ENCODE peak calls at places on chromosomes 5 and 9, in seven cellular contexts. U, G, R, M, Z, O and B are unnamed samples.

GRCh38 chr5:134249469-134250379 is 23.9 kb upstream of the PPP2CA start:
- DNase-seq in O (no peak), M (no peak), G (no peak), U (peak), Z (no peak), R (no peak), B (no peak)

GRCh38 chr5:120124031-120124430 is 340.1 kb upstream of the PRR16 start:
- DNase-seq in R (no peak), M (no peak), Z (no peak), O (no peak), G (no peak), U (no peak), B (no peak)

GRCh38 chr9:86822006-86822405 is 125.3 kb downstream of the GAS1 start:
- DNase-seq in M (no peak), R (no peak), Z (no peak), O (no peak), U (no peak), G (no peak), B (no peak)

GRCh38 chr9:116390306-116391228 is 237.0 kb downstream of the PAPPA start:
- DNase-seq in M (no peak), G (no peak), U (no peak), R (no peak), Z (no peak), O (no peak), B (no peak)

GRCh38 chr5:35041251-35041650 is 6.5 kb downstream of the AGXT2 start:
- DNase-seq in G (no peak), O (no peak), U (no peak), M (no peak), Z (no peak), R (no peak), B (no peak)

GRCh38 chr5:17359451-17359965 is 138.5 kb upstream of the TAF11L2 start:
- DNase-seq in M (no peak), U (no peak), Z (no peak), G (no peak), R (no peak), O (no peak), B (no peak)

GRCh38 chr9:89363921-89364663 is 45.8 kb downstream of the SECISBP2 start:
- DNase-seq in M (no peak), O (no peak), R (no peak), Z (no peak), G (no peak), U (no peak), B (no peak)

GRCh38 chr5:180394031-180394636 is 41.0 kb upstream of the GFPT2 start:
- DNase-seq in G (no peak), Z (no peak), M (no peak), R (no peak), O (peak), U (no peak), B (no peak)

GRCh38 chr5:159316519-159317383 is 13.5 kb downstream of the IL12B start:
- DNase-seq in M (peak), Z (no peak), G (peak), R (no peak), U (peak), O (peak), B (no peak)

GRCh38 chr5:148837383-148837782 is 11.0 kb downstream of the ADRB2 start:
- DNase-seq in G (no peak), U (no peak), Z (no peak), O (no peak), R (no peak), M (no peak), B (no peak)

GRCh38 chr9:70588381-70588780 is 173.9 kb upstream of the KLF9 start:
- DNase-seq in R (no peak), O (no peak), Z (no peak), U (no peak), G (no peak), M (no peak), B (no peak)

GRCh38 chr5:56751914-56752313 is 63.4 kb upstream of the MAP3K1 start:
- DNase-seq in R (no peak), M (no peak), G (no peak), Z (no peak), U (no peak), O (no peak), B (no peak)

GRCh38 chr9:85200726-85201402 is 531.3 kb downstream of the NTRK2 start:
- DNase-seq in U (peak), O (no peak), Z (peak), M (no peak), R (no peak), G (no peak), B (no peak)

GRCh38 chr9:88925471-88925870 is 65.8 kb upstream of the S1PR3 start:
- DNase-seq in G (no peak), U (no peak), Z (no peak), R (no peak), O (no peak), M (no peak), B (no peak)

GRCh38 chr5:37054391-37054790 is 177.8 kb downstream of the NIPBL start:
- DNase-seq in Z (no peak), U (no peak), G (no peak), M (no peak), R (no peak), O (no peak), B (no peak)

GRCh38 chr9:90504486-90504885 is 138.1 kb downstream of the DIRAS2 start:
- DNase-seq in Z (no peak), U (no peak), O (no peak), M (no peak), R (no peak), G (peak), B (no peak)

GRCh38 chr9:127943746-127944145 is 6.1 kb upstream of the DPM2 start:
- DNase-seq in U (peak), M (peak), G (peak), O (peak), Z (peak), R (peak), B (peak)

GRCh38 chr9:84699897-84700395 is 30.4 kb downstream of the NTRK2 start:
- DNase-seq in M (no peak), U (no peak), Z (no peak), O (no peak), R (no peak), G (no peak), B (no peak)

GRCh38 chr9:127975376-127976315 is 5.1 kb downstream of the EEIG1 start:
- DNase-seq in Z (no peak), R (no peak), U (no peak), M (no peak), O (no peak), G (no peak), B (no peak)

GRCh38 chr9:135077497-135078200 is 9.8 kb upstream of the OLFM1 start:
- DNase-seq in Z (peak), M (peak), R (no peak), U (peak), O (peak), G (no peak), B (no peak)

GRCh38 chr9:35918780-35919179 is 9.5 kb downstream of the SPAAR start:
- DNase-seq in R (no peak), U (no peak), O (no peak), G (no peak), Z (no peak), M (no peak), B (no peak)

GRCh38 chr9:36721846-36722588 is 149.3 kb downstream of the MELK start:
- DNase-seq in U (no peak), R (no peak), G (no peak), M (no peak), O (no peak), Z (no peak), B (no peak)

GRCh38 chr9:128057724-128058409 is 9.3 kb downstream of the NAIF1 start:
- DNase-seq in M (no peak), G (no peak), U (no peak), O (no peak), R (no peak), Z (no peak), B (no peak)

GRCh38 chr9:70534471-70534870 is 120.0 kb upstream of the KLF9 start:
- DNase-seq in G (no peak), U (no peak), M (no peak), Z (no peak), O (no peak), R (no peak), B (no peak)

GRCh38 chr5:68093455-68094159 is 121.9 kb upstream of the PIK3R1 start:
- DNase-seq in M (no peak), O (no peak), R (no peak), Z (no peak), U (no peak), G (no peak), B (no peak)

GRCh38 chr5:59943721-59944120 is 50.2 kb upstream of the PDE4D start:
- DNase-seq in Z (no peak), G (no peak), M (no peak), O (no peak), U (no peak), R (no peak), B (no peak)

GRCh38 chr9:92749071-92749933 is 15.3 kb downstream of the BICD2 start:
- DNase-seq in U (no peak), R (no peak), G (no peak), Z (no peak), M (no peak), O (peak), B (no peak)

GRCh38 chr9:77218612-77219011 is 41.3 kb downstream of the VPS13A start:
- DNase-seq in O (no peak), U (peak), G (no peak), M (no peak), Z (no peak), R (no peak), B (no peak)

GRCh38 chr9:112764344-112764743 is 13.8 kb downstream of the SNX30 start:
- DNase-seq in G (no peak), O (no peak), M (peak), Z (no peak), R (no peak), U (no peak), B (no peak)

GRCh38 chr5:76763136-76763535 is 47.2 kb downstream of the F2R start:
- DNase-seq in G (peak), U (no peak), Z (no peak), O (no peak), R (no peak), M (no peak), B (no peak)

GRCh38 chr5:107826311-107827000 is 155.7 kb upstream of the EFNA5 start:
- DNase-seq in U (no peak), Z (no peak), G (no peak), O (peak), R (no peak), M (peak), B (no peak)

GRCh38 chr5:123035950-123036390 is 555 bp downstream of the PPIC start:
- DNase-seq in M (peak), G (peak), U (peak), R (no peak), Z (no peak), O (peak), B (no peak)